ENCODE peak calls at places on chromosomes 1 and 21, in five cellular contexts. One of them, this sample, is unnamed. For H3K9me3, the result is how much of the 10 kb centered on the place peaks cover.

GRCh38 chr1:100606438-100606837 is 68.5 kb downstream of the GPR88 start:
- DNase-seq in heart right ventricle: peak
- DNase-seq in CD8-positive, alpha-beta T cell: no peak
- DNase-seq in testis: peak
- DNase-seq in left lung: no peak
- DNase-seq in this sample: peak

GRCh38 chr1:150619576-150620509 is 9.6 kb downstream of the ENSA start:
- DNase-seq in testis: peak
- DNase-seq in heart right ventricle: no peak
- DNase-seq in CD8-positive, alpha-beta T cell: no peak
- DNase-seq in left lung: no peak
- DNase-seq in this sample: peak

GRCh38 chr1:107529511-107530149 is 388.8 kb downstream of the NTNG1 start:
- DNase-seq in left lung: no peak
- DNase-seq in CD8-positive, alpha-beta T cell: no peak
- DNase-seq in testis: peak
- DNase-seq in heart right ventricle: no peak
- DNase-seq in this sample: peak

GRCh38 chr1:226677121-226678020 is 61.7 kb downstream of the ITPKB start:
- DNase-seq in left lung: no peak
- DNase-seq in CD8-positive, alpha-beta T cell: peak
- DNase-seq in heart right ventricle: peak
- DNase-seq in testis: peak
- DNase-seq in this sample: peak

GRCh38 chr21:38506606-38507331 is 8.5 kb upstream of the ERG start:
- DNase-seq in left lung: peak
- DNase-seq in testis: no peak
- DNase-seq in heart right ventricle: no peak
- DNase-seq in CD8-positive, alpha-beta T cell: no peak
- DNase-seq in this sample: no peak

GRCh38 chr21:15455819-15456462 is 273.8 kb upstream of the USP25 start:
- DNase-seq in heart right ventricle: no peak
- DNase-seq in CD8-positive, alpha-beta T cell: no peak
- DNase-seq in left lung: peak
- DNase-seq in testis: peak
- DNase-seq in this sample: no peak

GRCh38 chr1:17757426-17757825 is 2.3 kb downstream of the ACTL8 start:
- DNase-seq in heart right ventricle: no peak
- DNase-seq in left lung: no peak
- DNase-seq in CD8-positive, alpha-beta T cell: no peak
- DNase-seq in testis: no peak
- DNase-seq in this sample: no peak

GRCh38 chr1:47432071-47433036 is 5.5 kb upstream of the FOXD2 start:
- DNase-seq in testis: peak
- DNase-seq in heart right ventricle: peak
- DNase-seq in left lung: peak
- DNase-seq in CD8-positive, alpha-beta T cell: peak
- DNase-seq in this sample: peak

GRCh38 chr1:45493116-45493697 is 2.2 kb upstream of the TESK2 start:
- DNase-seq in testis: peak
- DNase-seq in CD8-positive, alpha-beta T cell: peak
- DNase-seq in left lung: no peak
- DNase-seq in heart right ventricle: no peak
- DNase-seq in this sample: peak

GRCh38 chr1:50109647-50110075 is 941 bp downstream of the ELAVL4 start:
- DNase-seq in CD8-positive, alpha-beta T cell: no peak
- DNase-seq in left lung: no peak
- DNase-seq in heart right ventricle: no peak
- DNase-seq in testis: peak
- DNase-seq in this sample: peak

GRCh38 chr1:29586215-29586614 is 349.9 kb downstream of the PTPRU start:
- DNase-seq in heart right ventricle: no peak
- DNase-seq in testis: no peak
- DNase-seq in left lung: no peak
- DNase-seq in CD8-positive, alpha-beta T cell: no peak
- DNase-seq in this sample: no peak

GRCh38 chr21:41973861-41974751 is 20.3 kb upstream of the C2CD2 start:
- DNase-seq in left lung: peak
- DNase-seq in testis: no peak
- DNase-seq in CD8-positive, alpha-beta T cell: peak
- DNase-seq in heart right ventricle: peak
- DNase-seq in this sample: peak

GRCh38 chr21:41620982-41621381 is 113.0 kb upstream of the TMPRSS2 start:
- DNase-seq in CD8-positive, alpha-beta T cell: no peak
- DNase-seq in left lung: no peak
- DNase-seq in testis: no peak
- DNase-seq in heart right ventricle: no peak
- DNase-seq in this sample: no peak

GRCh38 chr1:5725855-5726585 is 266.2 kb downstream of the NPHP4 start:
- DNase-seq in testis: no peak
- DNase-seq in heart right ventricle: no peak
- DNase-seq in CD8-positive, alpha-beta T cell: no peak
- DNase-seq in left lung: no peak
- DNase-seq in this sample: no peak

GRCh38 chr1:88768816-88769215 is 84.7 kb downstream of the PKN2 start:
- DNase-seq in left lung: no peak
- DNase-seq in heart right ventricle: no peak
- DNase-seq in CD8-positive, alpha-beta T cell: no peak
- DNase-seq in testis: no peak
- DNase-seq in this sample: no peak

GRCh38 chr1:235079443-235079967 is 49.1 kb downstream of the TOMM20 start:
- DNase-seq in CD8-positive, alpha-beta T cell: no peak
- DNase-seq in left lung: peak
- DNase-seq in heart right ventricle: no peak
- DNase-seq in testis: no peak
- DNase-seq in this sample: no peak

GRCh38 chr1:226004396-226004795 is 5.3 kb upstream of the SDE2 start:
- DNase-seq in heart right ventricle: no peak
- DNase-seq in left lung: no peak
- DNase-seq in CD8-positive, alpha-beta T cell: no peak
- DNase-seq in testis: no peak
- DNase-seq in this sample: no peak

GRCh38 chr1:183673605-183674150 is 20.6 kb upstream of the APOBEC4 start:
- DNase-seq in heart right ventricle: no peak
- DNase-seq in testis: no peak
- DNase-seq in left lung: no peak
- DNase-seq in CD8-positive, alpha-beta T cell: no peak
- DNase-seq in this sample: no peak

GRCh38 chr1:246161626-246162025 is 345.5 kb downstream of the SMYD3 start:
- DNase-seq in left lung: no peak
- DNase-seq in CD8-positive, alpha-beta T cell: no peak
- DNase-seq in testis: no peak
- DNase-seq in heart right ventricle: no peak
- DNase-seq in this sample: no peak

GRCh38 chr1:199774433-199775089 is 252.9 kb upstream of the NR5A2 start:
- DNase-seq in left lung: no peak
- DNase-seq in CD8-positive, alpha-beta T cell: no peak
- DNase-seq in testis: no peak
- DNase-seq in heart right ventricle: no peak
- DNase-seq in this sample: no peak

GRCh38 chr1:202639500-202639899 is 70.8 kb downstream of the SYT2 start:
- DNase-seq in testis: no peak
- DNase-seq in left lung: no peak
- DNase-seq in heart right ventricle: no peak
- DNase-seq in CD8-positive, alpha-beta T cell: no peak
- DNase-seq in this sample: no peak

GRCh38 chr1:178774263-178774662 is 49.2 kb downstream of the RALGPS2 start:
- DNase-seq in CD8-positive, alpha-beta T cell: no peak
- DNase-seq in heart right ventricle: no peak
- DNase-seq in testis: no peak
- DNase-seq in left lung: no peak
- DNase-seq in this sample: no peak

GRCh38 chr1:66489146-66489545 is 44.8 kb upstream of the SGIP1 start:
- DNase-seq in left lung: no peak
- DNase-seq in heart right ventricle: no peak
- DNase-seq in testis: no peak
- DNase-seq in CD8-positive, alpha-beta T cell: no peak
- DNase-seq in this sample: no peak

GRCh38 chr1:243821177-243821680 is 28.8 kb downstream of the AKT3 start:
- DNase-seq in CD8-positive, alpha-beta T cell: no peak
- DNase-seq in left lung: no peak
- DNase-seq in testis: no peak
- DNase-seq in heart right ventricle: no peak
- DNase-seq in this sample: no peak
- H3K9me3 ChIP-seq in CD8-positive, alpha-beta T cell: under half
- H3K9me3 ChIP-seq in left lung: under half
- H3K9me3 ChIP-seq in testis: under half
- H3K9me3 ChIP-seq in heart right ventricle: under half
- H3K9me3 ChIP-seq in this sample: under half

GRCh38 chr1:206924549-206925115 is 2.9 kb upstream of the FCMR start:
- DNase-seq in CD8-positive, alpha-beta T cell: no peak
- DNase-seq in left lung: no peak
- DNase-seq in testis: no peak
- DNase-seq in heart right ventricle: no peak
- DNase-seq in this sample: no peak
- H3K27ac ChIP-seq in CD8-positive, alpha-beta T cell: peak
- H3K27ac ChIP-seq in left lung: no peak
- H3K27ac ChIP-seq in testis: no peak
- H3K27ac ChIP-seq in heart right ventricle: no peak
- H3K27ac ChIP-seq in this sample: no peak

DNA sequence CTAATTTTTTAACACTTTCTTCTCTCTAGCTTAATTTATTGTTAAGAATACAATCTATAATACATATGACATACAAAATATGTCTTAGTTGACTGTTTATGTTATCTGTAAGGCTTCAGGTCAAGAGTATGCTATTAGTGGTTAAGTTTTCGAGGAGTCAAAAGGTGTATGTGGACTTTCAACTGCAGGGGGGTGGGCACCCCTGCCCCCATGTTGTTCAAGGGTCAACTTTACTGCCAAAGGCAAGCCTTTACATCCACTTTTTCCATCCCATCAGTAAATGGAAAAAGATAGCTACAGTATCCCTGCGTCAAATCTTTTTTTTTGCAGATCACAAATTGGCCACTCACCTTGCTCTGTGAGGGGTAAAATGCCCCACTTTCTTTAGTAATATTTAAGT is 6.3 kb downstream of the METTL18 start:
- DNase-seq in testis: no peak
- DNase-seq in left lung: no peak
- DNase-seq in CD8-positive, alpha-beta T cell: no peak
- DNase-seq in heart right ventricle: no peak
- DNase-seq in this sample: no peak
- H3K9me3 ChIP-seq in testis: under half
- H3K9me3 ChIP-seq in left lung: under half
- H3K9me3 ChIP-seq in CD8-positive, alpha-beta T cell: under half
- H3K9me3 ChIP-seq in heart right ventricle: under half
- H3K9me3 ChIP-seq in this sample: under half

GRCh38 chr1:84386716-84387479 is 11.4 kb upstream of the DNASE2B start:
- DNase-seq in left lung: no peak
- DNase-seq in CD8-positive, alpha-beta T cell: no peak
- DNase-seq in heart right ventricle: no peak
- DNase-seq in testis: no peak
- DNase-seq in this sample: no peak

GRCh38 chr1:84382127-84382526 is 16.2 kb upstream of the DNASE2B start:
- DNase-seq in heart right ventricle: no peak
- DNase-seq in left lung: no peak
- DNase-seq in testis: no peak
- DNase-seq in CD8-positive, alpha-beta T cell: no peak
- DNase-seq in this sample: no peak

GRCh38 chr1:84387480-84388163 is 10.7 kb upstream of the DNASE2B start:
- DNase-seq in heart right ventricle: no peak
- DNase-seq in CD8-positive, alpha-beta T cell: no peak
- DNase-seq in testis: no peak
- DNase-seq in left lung: no peak
- DNase-seq in this sample: no peak

GRCh38 chr1:84390231-84390630 is 8.1 kb upstream of the DNASE2B start:
- DNase-seq in testis: no peak
- DNase-seq in left lung: no peak
- DNase-seq in heart right ventricle: no peak
- DNase-seq in CD8-positive, alpha-beta T cell: no peak
- DNase-seq in this sample: no peak

DNA sequence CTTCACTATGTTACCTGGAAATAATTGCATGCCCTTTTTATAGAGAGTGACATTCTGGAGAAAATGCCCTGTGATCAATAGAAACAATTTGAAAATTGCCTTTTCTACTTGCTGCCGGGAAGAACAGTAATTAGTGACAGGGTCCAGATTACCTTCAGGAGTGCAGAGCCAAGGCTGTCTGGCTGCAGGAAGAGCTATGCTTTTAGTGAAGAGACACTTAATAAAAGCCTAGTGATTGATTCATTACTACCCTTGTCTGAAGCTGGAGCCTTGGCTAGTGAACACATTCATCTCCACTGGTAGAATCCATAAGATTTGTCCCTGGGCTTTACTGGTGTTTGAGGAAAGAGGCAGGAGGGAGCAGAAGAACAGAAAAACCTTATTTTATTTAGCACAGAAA is 12.9 kb upstream of the DNASE2B start:
- DNase-seq in heart right ventricle: no peak
- DNase-seq in testis: no peak
- DNase-seq in left lung: no peak
- DNase-seq in CD8-positive, alpha-beta T cell: no peak
- DNase-seq in this sample: no peak
- H3K27ac ChIP-seq in heart right ventricle: no peak
- H3K27ac ChIP-seq in testis: no peak
- H3K27ac ChIP-seq in left lung: no peak
- H3K27ac ChIP-seq in CD8-positive, alpha-beta T cell: no peak
- H3K27ac ChIP-seq in this sample: no peak

GRCh38 chr1:2795926-2796325 is 5.6 kb downstream of the TTC34 start:
- DNase-seq in testis: no peak
- DNase-seq in heart right ventricle: no peak
- DNase-seq in left lung: no peak
- DNase-seq in CD8-positive, alpha-beta T cell: no peak
- DNase-seq in this sample: no peak
- H3K9me3 ChIP-seq in testis: under half
- H3K9me3 ChIP-seq in heart right ventricle: under half
- H3K9me3 ChIP-seq in left lung: under half
- H3K9me3 ChIP-seq in CD8-positive, alpha-beta T cell: under half
- H3K9me3 ChIP-seq in this sample: under half